ENCODE peak calls at places on chromosomes 5 and 9, in five cellular contexts. One of them, this sample, is unnamed.
A peak's percentile ranks its signal among the peaks of the same experiment; 100 is the strongest.

GRCh38 chr9:86545085-86545484 is 190.9 kb upstream of the TUT7 start:
- DNase-seq in spleen: no peak
- DNase-seq in naive B cell: no peak
- DNase-seq in NCI-H2029: no peak
- DNase-seq in mesothelial cell of epicardium: no peak
- DNase-seq in this sample: no peak

GRCh38 chr5:178116406-178116885 is 3.1 kb downstream of the N4BP3 start:
- DNase-seq in spleen: peak; percentile 92
- DNase-seq in naive B cell: peak; percentile 91
- DNase-seq in NCI-H2029: no peak
- DNase-seq in mesothelial cell of epicardium: no peak
- DNase-seq in this sample: peak; percentile 58

GRCh38 chr5:59721741-59722140 is 171.8 kb downstream of the PDE4D start:
- DNase-seq in spleen: no peak
- DNase-seq in naive B cell: no peak
- DNase-seq in NCI-H2029: no peak
- DNase-seq in mesothelial cell of epicardium: no peak
- DNase-seq in this sample: no peak

GRCh38 chr5:132886064-132886823 is 12.8 kb downstream of the LEAP2 start:
- DNase-seq in spleen: no peak
- DNase-seq in naive B cell: no peak
- DNase-seq in NCI-H2029: no peak
- DNase-seq in mesothelial cell of epicardium: no peak
- DNase-seq in this sample: no peak

GRCh38 chr5:146339715-146340259 is 1.1 kb downstream of the POU4F3 start:
- DNase-seq in spleen: no peak
- DNase-seq in naive B cell: no peak
- DNase-seq in NCI-H2029: no peak
- DNase-seq in mesothelial cell of epicardium: no peak
- DNase-seq in this sample: no peak

GRCh38 chr5:180688326-180689070 is 39.1 kb upstream of the FLT4 start:
- DNase-seq in spleen: no peak
- DNase-seq in naive B cell: no peak
- DNase-seq in NCI-H2029: no peak
- DNase-seq in mesothelial cell of epicardium: no peak
- DNase-seq in this sample: no peak

GRCh38 chr9:90783964-90784363 is 17.7 kb upstream of the SYK start:
- DNase-seq in spleen: no peak
- DNase-seq in naive B cell: no peak
- DNase-seq in NCI-H2029: no peak
- DNase-seq in mesothelial cell of epicardium: no peak
- DNase-seq in this sample: no peak

GRCh38 chr5:142737169-142737568 is 33.0 kb upstream of the ARHGAP26 start:
- DNase-seq in spleen: no peak
- DNase-seq in naive B cell: no peak
- DNase-seq in NCI-H2029: no peak
- DNase-seq in mesothelial cell of epicardium: no peak
- DNase-seq in this sample: no peak

GRCh38 chr5:76104027-76104426 is 20.8 kb downstream of the SV2C start:
- DNase-seq in spleen: no peak
- DNase-seq in naive B cell: no peak
- DNase-seq in NCI-H2029: no peak
- DNase-seq in mesothelial cell of epicardium: peak; percentile 75
- DNase-seq in this sample: no peak

GRCh38 chr5:142390303-142390840 is 65.6 kb upstream of the SPRY4 start:
- DNase-seq in spleen: no peak
- DNase-seq in naive B cell: no peak
- DNase-seq in NCI-H2029: no peak
- DNase-seq in mesothelial cell of epicardium: no peak
- DNase-seq in this sample: no peak

GRCh38 chr9:136693490-136694162 is 6.4 kb upstream of the AGPAT2 start:
- DNase-seq in spleen: no peak
- DNase-seq in naive B cell: no peak
- DNase-seq in NCI-H2029: peak; percentile 56
- DNase-seq in mesothelial cell of epicardium: no peak
- DNase-seq in this sample: no peak

GRCh38 chr9:108476574-108476973 is 379.2 kb downstream of the ACTL7B start:
- DNase-seq in spleen: no peak
- DNase-seq in naive B cell: no peak
- DNase-seq in NCI-H2029: no peak
- DNase-seq in mesothelial cell of epicardium: no peak
- DNase-seq in this sample: no peak

GRCh38 chr5:159106193-159106568 is 6.5 kb upstream of the EBF1 start:
- DNase-seq in spleen: peak; percentile 73
- DNase-seq in naive B cell: no peak
- DNase-seq in NCI-H2029: no peak
- DNase-seq in mesothelial cell of epicardium: no peak
- DNase-seq in this sample: no peak

GRCh38 chr5:178425621-178426068 is 164.5 kb downstream of the COL23A1 start:
- DNase-seq in spleen: peak; percentile 59
- DNase-seq in naive B cell: no peak
- DNase-seq in NCI-H2029: no peak
- DNase-seq in mesothelial cell of epicardium: peak; percentile 22
- DNase-seq in this sample: peak; percentile 25

GRCh38 chr5:26847041-26847736 is 191.2 kb downstream of the CDH9 start:
- DNase-seq in spleen: no peak
- DNase-seq in naive B cell: no peak
- DNase-seq in NCI-H2029: peak; percentile 11
- DNase-seq in mesothelial cell of epicardium: no peak
- DNase-seq in this sample: no peak

GRCh38 chr9:100063185-100063584 is 35.6 kb downstream of the ERP44 start:
- DNase-seq in spleen: no peak
- DNase-seq in naive B cell: no peak
- DNase-seq in NCI-H2029: no peak
- DNase-seq in mesothelial cell of epicardium: no peak
- DNase-seq in this sample: no peak

GRCh38 chr5:158943057-158943456 is 156.7 kb downstream of the EBF1 start:
- DNase-seq in spleen: no peak
- DNase-seq in naive B cell: no peak
- DNase-seq in NCI-H2029: no peak
- DNase-seq in mesothelial cell of epicardium: no peak
- DNase-seq in this sample: no peak

GRCh38 chr9:136726631-136727191 is 14.3 kb downstream of the DIPK1B start:
- DNase-seq in spleen: no peak
- DNase-seq in naive B cell: peak; percentile 47
- DNase-seq in NCI-H2029: no peak
- DNase-seq in mesothelial cell of epicardium: no peak
- DNase-seq in this sample: no peak

GRCh38 chr5:179192891-179193470 is 132.8 kb downstream of the ZNF354C start:
- DNase-seq in spleen: peak; percentile 51
- DNase-seq in naive B cell: no peak
- DNase-seq in NCI-H2029: no peak
- DNase-seq in mesothelial cell of epicardium: no peak
- DNase-seq in this sample: no peak

GRCh38 chr5:1443991-1444360 is 1.3 kb downstream of the SLC6A3 start:
- DNase-seq in spleen: no peak
- DNase-seq in naive B cell: no peak
- DNase-seq in NCI-H2029: no peak
- DNase-seq in mesothelial cell of epicardium: no peak
- DNase-seq in this sample: no peak

GRCh38 chr9:16627967-16628366 is 242.5 kb downstream of the BNC2 start:
- DNase-seq in spleen: no peak
- DNase-seq in naive B cell: no peak
- DNase-seq in NCI-H2029: no peak
- DNase-seq in mesothelial cell of epicardium: no peak
- DNase-seq in this sample: no peak

This sample was measured in activated CD4-positive, CD25-positive, alpha-beta regulatory T cell treated with anti-CD3 and anti-CD28 coated beads, Interleukin-2, amount 50 U/mL, for 72 hours.